ENCODE peak calls at places on chromosomes 2 and 18, in four cellular contexts. N is mucosa of gallbladder, D is aorta, R is endodermal cell. E is an unnamed sample.

GRCh38 chr18:65671621-65672415 is 79.0 kb upstream of the CDH7 start:
- DNase-seq in N (no peak), D (no peak), R (no peak), E (no peak)

GRCh38 chr2:29192526-29192925 is 77.3 kb downstream of the CLIP4 start:
- DNase-seq in N (no peak), D (no peak), R (no peak), E (no peak)

GRCh38 chr2:155298001-155298400 is 599.5 kb downstream of the KCNJ3 start:
- DNase-seq in N (no peak), D (no peak), R (no peak), E (no peak)

GRCh38 chr2:217610411-217610814 is 392.4 kb downstream of the TNS1 start:
- DNase-seq in N (peak; percentile 46), D (no peak), R (no peak), E (no peak)

GRCh38 chr2:75667884-75668283 is 21.3 kb downstream of the MRPL19 start:
- DNase-seq in N (no peak), D (no peak), R (no peak), E (no peak)

GRCh38 chr2:219419331-219420197 is 1.4 kb downstream of the DES start:
- DNase-seq in N (no peak), D (no peak), R (no peak), E (no peak)

GRCh38 chr2:17426708-17427107 is 91.5 kb downstream of the RAD51AP2 start:
- DNase-seq in N (no peak), D (no peak), R (no peak), E (no peak)

GRCh38 chr2:60116167-60116870 is 437.1 kb downstream of the BCL11A start:
- DNase-seq in N (no peak), D (no peak), R (no peak), E (no peak)

GRCh38 chr18:47247036-47247832 is 4.2 kb downstream of the SKOR2 start:
- DNase-seq in N (no peak), D (no peak), R (peak; percentile 89), E (peak; percentile 2)

GRCh38 chr2:184597571-184597980 is 753 bp upstream of the ZNF804A start:
- DNase-seq in N (peak; percentile 21), D (peak; percentile 51), R (peak; percentile 75), E (peak; percentile 21)

GRCh38 chr18:50836521-50836957 is 16.7 kb upstream of the MRO start:
- DNase-seq in N (no peak), D (no peak), R (no peak), E (no peak)

GRCh38 chr2:241977557-241978300 is 108.2 kb downstream of the RTP5 start:
- DNase-seq in N (no peak), D (no peak), R (peak; percentile 15), E (no peak)

GRCh38 chr2:239704737-239705136 is 303.9 kb upstream of the HDAC4 start:
- DNase-seq in N (no peak), D (peak; percentile 6), R (peak; percentile 29), E (no peak)